ENCODE peak calls at places on chromosomes 2 and 18, in ten cellular contexts. J, Q, Y, A, N, M, C, O, E and R are unnamed samples.

GRCh38 chr2:240498958-240499260 is 58.9 kb downstream of the ANKMY1 start:
- DNase-seq in Y (no peak), M (no peak), E (no peak), J (no peak), A (no peak), N (no peak), Q (no peak), C (no peak), O (no peak), R (no peak)

GRCh38 chr18:2932247-2933181 is 80.4 kb downstream of the LPIN2 start:
- DNase-seq in N (peak), E (no peak), Y (peak), A (peak), J (peak), Q (no peak), O (peak), M (no peak), C (no peak), R (peak)

GRCh38 chr2:165009466-165009865 is 54.1 kb upstream of the SLC38A11 start:
- DNase-seq in A (no peak), O (no peak), C (no peak), Y (no peak), E (no peak), M (no peak), J (no peak), N (no peak), Q (no peak), R (no peak)

GRCh38 chr2:189581354-189582139 is 961 bp upstream of the SLC40A1 start:
- DNase-seq in N (no peak), Q (no peak), A (no peak), O (peak), J (no peak), C (peak), M (peak), E (peak), Y (peak), R (no peak)

GRCh38 chr2:118607663-118608062 is 239.8 kb downstream of the EN1 start:
- DNase-seq in Y (no peak), N (no peak), E (no peak), C (no peak), O (no peak), A (no peak), M (no peak), Q (no peak), J (no peak), R (no peak)

GRCh38 chr2:135573620-135574019 is 42.3 kb downstream of the R3HDM1 start:
- DNase-seq in A (peak), M (no peak), N (no peak), O (no peak), J (peak), C (no peak), E (no peak), Y (no peak), Q (no peak), R (no peak)

GRCh38 chr2:240567137-240567871 is 980 bp upstream of the RNPEPL1 start:
- DNase-seq in E (peak), O (peak), A (no peak), Q (no peak), J (peak), N (no peak), Y (no peak), M (peak), C (no peak), R (peak)

GRCh38 chr2:239520811-239521517 is 120.1 kb upstream of the HDAC4 start:
- DNase-seq in N (no peak), E (no peak), C (no peak), M (no peak), Q (no peak), A (no peak), J (no peak), O (no peak), Y (no peak), R (no peak)

GRCh38 chr2:12612168-12612567 is 104.6 kb upstream of the TRIB2 start:
- DNase-seq in J (no peak), E (no peak), O (no peak), M (no peak), A (no peak), Y (no peak), N (no peak), Q (no peak), C (no peak), R (no peak)

GRCh38 chr18:32324173-32324572 is 134.3 kb downstream of the MEP1B start:
- DNase-seq in A (no peak), Q (no peak), J (peak), O (no peak), M (no peak), C (no peak), Y (no peak), E (no peak), N (no peak), R (no peak)

GRCh38 chr2:114442545-114442944 is at the start of gene DPP10:
- DNase-seq in J (peak), M (peak), O (no peak), C (no peak), Q (no peak), A (peak), E (peak), N (no peak), Y (no peak), R (peak)

GRCh38 chr18:25516747-25517498 is 165.0 kb upstream of the ZNF521 start:
- DNase-seq in Q (no peak), M (no peak), A (no peak), C (no peak), Y (no peak), N (no peak), E (no peak), O (no peak), J (no peak), R (no peak)

GRCh38 chr2:219073413-219074129 is 12.8 kb upstream of the IHH start:
- DNase-seq in E (peak), C (peak), J (peak), N (peak), Q (no peak), M (no peak), O (no peak), Y (peak), A (peak), R (peak)

GRCh38 chr2:215950009-215950408 is 63.3 kb downstream of the MREG start:
- DNase-seq in E (no peak), J (peak), O (no peak), A (peak), Q (no peak), M (no peak), N (no peak), C (peak), Y (peak), R (peak)

GRCh38 chr18:72555983-72556382 is 11.8 kb upstream of the CBLN2 start:
- DNase-seq in Y (no peak), J (no peak), O (no peak), N (no peak), M (no peak), Q (no peak), A (peak), C (no peak), E (no peak), R (no peak)

GRCh38 chr2:118380915-118381653 is 292.8 kb downstream of the INSIG2 start:
- DNase-seq in M (no peak), C (no peak), Y (no peak), Q (no peak), O (no peak), N (no peak), J (no peak), A (no peak), E (no peak), R (no peak)

GRCh38 chr2:47321411-47322031 is 81.4 kb upstream of the MSH2 start:
- DNase-seq in N (no peak), M (no peak), O (no peak), A (no peak), Q (no peak), E (no peak), C (no peak), Y (no peak), J (peak), R (no peak)

GRCh38 chr18:60198063-60198462 is 174.5 kb downstream of the MC4R start:
- DNase-seq in A (no peak), E (no peak), O (no peak), N (no peak), J (peak), M (no peak), Y (no peak), Q (no peak), C (no peak), R (no peak)